ENCODE peak calls at places on chromosome 3, in four cellular contexts. T is psoas muscle, U is endothelial cell, Y is prostate gland. R is an unnamed sample.

GRCh38 chr3:98521897-98522537 is 685 bp downstream of the CLDND1 start:
- DNase-seq in U (peak), Y (peak), T (peak), R (no peak)

GRCh38 chr3:151135548-151136337 is 50.3 kb downstream of the MED12L start:
- DNase-seq in U (no peak), Y (no peak), T (no peak), R (no peak)

GRCh38 chr3:190031887-190032752 is 88.6 kb downstream of the P3H2 start:
- DNase-seq in U (no peak), T (no peak), Y (no peak), R (no peak)

GRCh38 chr3:157354722-157355121 is 81.9 kb upstream of the PTX3 start:
- DNase-seq in U (peak), T (no peak), Y (no peak), R (no peak)

GRCh38 chr3:192372627-192373026 is 354.7 kb downstream of the FGF12 start:
- DNase-seq in U (no peak), T (no peak), Y (no peak), R (no peak)

GRCh38 chr3:196357905-196358304 is 19.7 kb upstream of the TM4SF19 start:
- DNase-seq in T (no peak), U (no peak), Y (no peak), R (no peak)

GRCh38 chr3:12990781-12991480 is 82.3 kb downstream of the IQSEC1 start:
- DNase-seq in T (no peak), U (no peak), Y (no peak), R (no peak)

GRCh38 chr3:195756935-195757302 is 36.1 kb downstream of the MUC20 start:
- DNase-seq in T (no peak), U (no peak), Y (no peak), R (no peak)

GRCh38 chr3:171001957-171002694 is 24.4 kb downstream of the SLC2A2 start:
- DNase-seq in U (no peak), T (no peak), Y (no peak), R (no peak)

GRCh38 chr3:197749601-197750395 is at the start of gene FYTTD1:
- DNase-seq in Y (peak), U (peak), T (peak), R (peak)

GRCh38 chr3:136783708-136784191 is 31.6 kb upstream of the STAG1 start:
- DNase-seq in T (no peak), U (no peak), Y (peak), R (no peak)

GRCh38 chr3:84772841-84773240 is 185.9 kb upstream of the CADM2 start:
- DNase-seq in T (no peak), Y (no peak), U (no peak), R (no peak)

GRCh38 chr3:35781558-35781957 is 142.2 kb downstream of the ARPP21 start:
- DNase-seq in U (no peak), Y (no peak), T (no peak), R (no peak)

GRCh38 chr3:135991621-135992020 is 26.1 kb downstream of the PPP2R3A start:
- DNase-seq in U (no peak), T (no peak), Y (no peak), R (no peak)

GRCh38 chr3:111864821-111865656 is 6.0 kb downstream of the PHLDB2 start:
- DNase-seq in U (no peak), Y (no peak), T (no peak), R (no peak)

GRCh38 chr3:42640771-42641370 is 12.6 kb upstream of the ZBTB47 start:
- DNase-seq in U (no peak), Y (no peak), T (no peak), R (no peak)

GRCh38 chr3:141738636-141739363 is 702 bp downstream of the RNF7 start:
- DNase-seq in Y (peak), T (no peak), U (no peak), R (no peak)

GRCh38 chr3:72114773-72115172 is 329.8 kb upstream of the PROK2 start:
- DNase-seq in Y (peak), T (no peak), U (no peak), R (no peak)

GRCh38 chr3:29255854-29256696 is 24.8 kb upstream of the RBMS3 start:
- DNase-seq in U (no peak), Y (no peak), T (no peak), R (no peak)

GRCh38 chr3:141646760-141647561 is 91.1 kb upstream of the RNF7 start:
- DNase-seq in U (peak), T (no peak), Y (no peak), R (no peak)

GRCh38 chr3:156997351-156997750 is 162.6 kb downstream of the CCNL1 start:
- DNase-seq in Y (no peak), U (no peak), T (no peak), R (no peak)

GRCh38 chr3:175948041-175948440 is 1088.9 kb downstream of the NAALADL2 start:
- DNase-seq in Y (no peak), T (no peak), U (no peak), R (no peak)

GRCh38 chr3:39915027-39915426 is 105.6 kb downstream of the MYRIP start:
- DNase-seq in T (no peak), U (no peak), Y (no peak), R (no peak)

GRCh38 chr3:151445283-151446001 is 15.4 kb downstream of the IGSF10 start:
- DNase-seq in U (no peak), Y (no peak), T (no peak), R (no peak)

GRCh38 chr3:188947983-188948657 is 223.7 kb upstream of the TPRG1 start:
- DNase-seq in Y (peak), T (peak), U (no peak), R (no peak)

GRCh38 chr3:141986548-141987107 is 110.2 kb downstream of the ATP1B3 start:
- DNase-seq in U (no peak), Y (no peak), T (no peak), R (no peak)

GRCh38 chr3:73401058-73401457 is 223.7 kb downstream of the PDZRN3 start:
- DNase-seq in U (no peak), T (no peak), Y (no peak), R (no peak)

GRCh38 chr3:37825744-37826143 is 35.9 kb upstream of the CTDSPL start:
- DNase-seq in U (no peak), T (no peak), Y (no peak), R (no peak)

GRCh38 chr3:196159952-196160804 is 51.0 kb downstream of the ZDHHC19 start:
- DNase-seq in Y (no peak), T (no peak), U (peak), R (peak)

GRCh38 chr3:53711387-53711786 is 134.8 kb downstream of the CHDH start:
- DNase-seq in T (no peak), Y (no peak), U (no peak), R (no peak)

GRCh38 chr3:72614394-72615074 is 233.7 kb downstream of the SHQ1 start:
- DNase-seq in U (no peak), T (no peak), Y (no peak), R (no peak)

GRCh38 chr3:87218560-87218959 is 8.5 kb upstream of the CHMP2B start:
- DNase-seq in T (no peak), U (no peak), Y (no peak), R (no peak)

GRCh38 chr3:175003590-175003989 is 144.5 kb downstream of the NAALADL2 start:
- DNase-seq in U (no peak), Y (no peak), T (no peak), R (no peak)

GRCh38 chr3:190319660-190320059 is 2.6 kb downstream of the CLDN1 start:
- DNase-seq in Y (no peak), U (no peak), T (no peak), R (no peak)

GRCh38 chr3:57164606-57165573 is at the start of gene IL17RD:
- DNase-seq in T (peak), Y (peak), U (peak), R (no peak)

DNA sequence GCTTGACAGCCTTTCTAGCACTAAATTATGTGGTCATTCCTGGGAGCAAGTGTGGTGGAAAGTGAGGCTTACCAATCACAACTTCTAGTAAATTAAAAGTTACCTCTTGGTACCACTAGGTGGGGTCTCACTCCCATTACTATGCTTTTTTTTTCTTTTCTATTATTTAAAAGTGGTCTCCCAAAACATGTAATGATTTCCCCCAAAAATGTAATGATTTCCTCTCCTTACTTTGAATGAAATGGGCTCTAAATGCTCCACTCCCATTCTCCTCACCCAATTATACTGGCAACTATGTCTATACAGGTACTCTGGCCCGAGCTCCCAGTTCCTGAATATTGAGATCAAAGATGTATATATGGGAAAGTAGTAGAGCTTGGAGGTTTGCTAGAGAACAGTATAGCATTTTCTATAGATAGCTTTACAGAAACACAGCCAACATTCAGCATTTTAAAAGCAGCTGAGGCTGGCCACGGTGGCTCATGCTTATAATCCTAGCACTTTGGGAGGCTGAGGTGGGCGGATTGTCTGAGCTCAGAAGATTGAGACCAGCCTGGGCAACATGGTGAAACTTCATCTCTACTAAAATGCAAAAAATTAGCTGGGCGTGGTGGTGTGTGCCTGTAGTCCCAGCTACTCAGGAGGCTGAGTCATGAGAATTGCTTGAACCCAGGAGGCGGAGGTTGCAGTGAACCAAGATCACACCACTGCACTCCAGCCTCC is 70.9 kb downstream of the DCUN1D1 start:
- DNase-seq in T (no peak), Y (no peak), U (no peak), R (no peak)
- TF ChIP-seq CTCF in T (peak), Y (peak), U (peak), R (peak)

DNA sequence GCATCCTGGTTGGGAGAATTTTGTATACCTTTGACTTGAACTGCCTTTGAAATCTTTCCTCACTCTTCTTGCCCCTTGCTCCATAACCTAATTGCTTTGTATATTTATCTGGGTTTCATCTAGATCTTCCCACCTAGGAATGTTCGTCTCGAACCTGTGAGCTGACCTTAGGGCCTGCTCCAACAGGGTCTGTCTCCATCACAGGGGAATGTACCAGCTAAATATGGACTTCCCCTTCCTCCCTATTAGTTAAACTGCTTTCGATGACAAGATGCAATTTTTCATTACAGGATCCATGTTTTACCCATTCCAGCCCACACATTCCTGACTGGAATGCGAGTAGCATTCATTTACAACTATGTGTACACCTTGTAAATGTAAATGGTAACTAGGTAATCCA is 10.6 kb upstream of the ETV5 start:
- DNase-seq in U (no peak), T (no peak), Y (no peak), R (no peak)
- TF ChIP-seq CTCF in U (no peak), T (no peak), Y (no peak), R (no peak)

GRCh38 chr3:122982202-122983185 is 45.1 kb downstream of the SEMA5B start:
- DNase-seq in T (no peak), U (peak), Y (no peak), R (no peak)
- TF ChIP-seq CTCF in T (no peak), U (no peak), Y (no peak), R (no peak)

DNA sequence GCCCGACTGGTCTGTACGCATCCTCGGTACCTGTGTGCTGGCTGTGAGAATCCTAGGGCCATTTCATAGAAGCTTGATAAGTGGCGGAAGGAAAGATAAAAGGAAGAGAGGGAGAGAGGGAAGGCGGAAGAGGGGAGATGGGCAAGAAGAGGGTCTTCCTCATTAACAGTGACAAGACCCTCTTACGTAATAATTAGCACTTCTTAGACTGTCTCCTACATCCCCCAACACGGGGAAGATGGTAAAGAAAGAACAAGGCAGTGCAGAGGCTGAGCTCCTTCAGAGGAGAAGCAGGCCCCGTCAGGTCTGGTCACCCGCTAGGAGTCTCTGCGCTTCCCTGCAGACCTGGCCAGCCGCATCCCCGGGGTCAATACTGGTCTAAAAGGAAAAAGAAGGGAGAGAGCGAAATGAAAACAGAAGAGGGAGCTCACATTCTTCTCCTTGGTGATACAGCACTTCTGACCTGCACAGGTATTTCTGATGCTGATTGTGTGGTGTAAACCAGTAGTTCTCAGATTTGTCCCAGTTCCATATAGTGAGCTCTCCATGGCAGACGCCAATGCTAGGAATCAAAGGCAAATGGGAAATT is 19.0 kb upstream of the FAM240A start:
- DNase-seq in T (no peak), U (no peak), Y (no peak), R (no peak)
- TF ChIP-seq CTCF in T (no peak), U (no peak), Y (no peak), R (no peak)

GRCh38 chr3:178669758-178670157 is 133.5 kb downstream of the KCNMB2 start:
- DNase-seq in T (no peak), Y (no peak), U (no peak), R (no peak)
- TF ChIP-seq CTCF in T (no peak), Y (no peak), U (no peak), R (no peak)